ENCODE peak calls at places on chromosomes 1 and 21, in seven cellular contexts. K is hepatocyte, I is GM23248, U is HepG2, X is neuronal stem cell, J is PC-9, A is fibroblast of lung. Q is an unnamed sample.

GRCh38 chr1:227759345-227760300 is 24.4 kb downstream of the SNAP47 start:
- DNase-seq in K (peak; percentile 82), I (peak; percentile 97), U (no peak), X (no peak), J (peak; percentile 90), A (peak; percentile 99), Q (peak; percentile 95)

GRCh38 chr21:46189213-46189958 is 5.1 kb upstream of the SPATC1L start:
- DNase-seq in K (peak; percentile 18), I (peak; percentile 82), U (no peak), X (no peak), J (no peak), A (peak; percentile 66), Q (peak; percentile 61)

GRCh38 chr1:106465666-106466065 is 590.8 kb upstream of the PRMT6 start:
- DNase-seq in K (no peak), I (peak; percentile 2), U (no peak), X (no peak), J (no peak), A (peak; percentile 24), Q (no peak)

GRCh38 chr21:26093094-26093493 is 77.5 kb downstream of the APP start:
- DNase-seq in K (no peak), I (peak; percentile 74), U (no peak), X (no peak), J (no peak), A (peak; percentile 41), Q (peak; percentile 76)

GRCh38 chr1:22500476-22500875 is 48.8 kb downstream of the ZBTB40 start:
- DNase-seq in K (peak; percentile 13), I (peak; percentile 36), U (no peak), X (no peak), J (no peak), A (peak; percentile 72), Q (peak; percentile 82)

GRCh38 chr1:59412705-59413326 is 115.9 kb downstream of the FGGY start:
- DNase-seq in K (no peak), I (no peak), U (no peak), X (no peak), J (no peak), A (no peak), Q (no peak)

GRCh38 chr1:241097479-241097878 is 259.5 kb downstream of the RGS7 start:
- DNase-seq in K (no peak), I (no peak), U (no peak), X (no peak), J (no peak), A (no peak), Q (no peak)

GRCh38 chr1:54764132-54764921 is at the start of gene PARS2:
- DNase-seq in K (peak; percentile 100), I (peak; percentile 100), U (peak; percentile 99), X (peak; percentile 100), J (peak; percentile 96), A (peak; percentile 100), Q (peak; percentile 100)

GRCh38 chr1:208475449-208475848 is 231.3 kb upstream of the PLXNA2 start:
- DNase-seq in K (peak; percentile 47), I (peak; percentile 43), U (no peak), X (no peak), J (no peak), A (peak; percentile 6), Q (peak; percentile 69)

GRCh38 chr1:206693029-206693428 is 8.3 kb downstream of the MAPKAPK2 start:
- DNase-seq in K (no peak), I (peak; percentile 91), U (no peak), X (no peak), J (no peak), A (peak; percentile 91), Q (peak; percentile 85)

GRCh38 chr21:37862536-37862935 is 53.7 kb downstream of the KCNJ6 start:
- DNase-seq in K (peak; percentile 56), I (peak; percentile 48), U (no peak), X (no peak), J (no peak), A (peak; percentile 45), Q (peak; percentile 79)

GRCh38 chr1:196002906-196003305 is 605.3 kb downstream of the KCNT2 start:
- DNase-seq in K (no peak), I (peak; percentile 1), U (no peak), X (no peak), J (peak; percentile 42), A (peak; percentile 6), Q (peak; percentile 2)

GRCh38 chr1:223125249-223125648 is 17.8 kb downstream of the TLR5 start:
- DNase-seq in K (no peak), I (no peak), U (no peak), X (no peak), J (no peak), A (no peak), Q (no peak)

GRCh38 chr1:197859024-197859423 is 43.4 kb upstream of the C1orf53 start:
- DNase-seq in K (no peak), I (no peak), U (no peak), X (no peak), J (no peak), A (no peak), Q (no peak)

GRCh38 chr1:199297901-199298300 is 659.1 kb downstream of the PTPRC start:
- DNase-seq in K (no peak), I (no peak), U (no peak), X (no peak), J (no peak), A (peak; percentile 32), Q (no peak)

GRCh38 chr21:32237021-32237420 is 41.8 kb downstream of the MIS18A start:
- DNase-seq in K (no peak), I (peak; percentile 38), U (no peak), X (no peak), J (no peak), A (no peak), Q (no peak)

DNA sequence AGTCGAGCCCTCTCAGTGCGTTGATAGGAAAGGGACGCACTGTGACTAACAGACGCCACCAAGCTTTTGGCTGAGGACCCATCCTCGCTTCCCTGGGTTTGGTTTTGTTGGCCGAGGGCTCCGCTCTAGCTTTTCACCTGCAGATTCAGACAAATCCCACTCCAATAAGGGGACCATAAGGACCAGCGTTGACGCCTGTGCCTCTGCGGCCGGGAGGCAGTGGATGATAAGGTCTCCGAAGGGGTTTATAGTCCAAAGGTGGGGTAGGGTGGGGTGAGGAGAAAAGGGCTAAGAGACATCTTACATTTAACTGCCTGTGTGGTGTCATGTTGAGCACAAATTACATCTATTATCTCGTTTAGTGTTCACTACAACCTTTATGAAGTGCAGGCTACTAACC is 760 bp downstream of the PEX14 start:
- DNase-seq in K (peak; percentile 22), I (no peak), U (no peak), X (no peak), J (no peak), A (no peak), Q (no peak)
- H2AFZ ChIP-seq in K (peak overlapping the region; percentile 92), I (peak overlapping the region; percentile 84), U (no peak overlapping the region), X (peak overlapping the region; percentile 86), J (no peak overlapping the region), A (peak overlapping the region; percentile 80), Q (peak overlapping the region; percentile 47)

GRCh38 chr1:164320780-164321683 is 238.0 kb upstream of the PBX1 start:
- DNase-seq in K (peak; percentile 59), I (peak; percentile 41), U (no peak), X (peak; percentile 47), J (no peak), A (peak; percentile 41), Q (peak; percentile 2)
- H3K4me3 ChIP-seq in K (peak overlapping the region; percentile 32), I (peak overlapping the region; percentile 72), U (no peak overlapping the region), X (peak overlapping the region; percentile 76), J (no peak overlapping the region), A (peak overlapping the region; percentile 43), Q (no peak overlapping the region)

DNA sequence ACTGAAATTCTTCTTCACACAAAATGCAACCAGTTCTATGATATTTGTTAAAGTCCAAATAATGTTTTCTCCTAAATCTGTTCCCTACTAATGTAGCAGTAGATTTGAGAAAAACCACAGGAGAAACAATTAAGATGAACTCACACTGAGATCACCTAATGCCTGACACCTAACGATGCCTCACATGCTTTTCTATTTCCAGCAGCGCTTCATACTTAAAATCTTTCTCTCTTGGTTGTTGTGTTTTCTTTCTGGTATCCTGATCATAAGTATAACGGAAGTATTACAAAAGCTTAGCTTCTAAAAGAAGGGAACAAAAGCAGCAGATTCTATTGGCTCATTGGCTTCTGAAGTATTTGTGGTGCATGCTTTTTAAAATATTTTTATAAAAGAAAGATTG is 267.2 kb upstream of the SGIP1 start:
- DNase-seq in K (no peak), I (peak; percentile 63), U (no peak), X (no peak), J (no peak), A (peak; percentile 55), Q (no peak)
- H2AFZ ChIP-seq in K (no peak overlapping the region), I (peak overlapping the region; percentile 56), U (no peak overlapping the region), X (no peak overlapping the region), J (no peak overlapping the region), A (no peak overlapping the region), Q (no peak overlapping the region)

GRCh38 chr1:91428182-91428798 is 23.7 kb upstream of the HFM1 start:
- DNase-seq in K (peak; percentile 9), I (no peak), U (no peak), X (peak; percentile 17), J (no peak), A (no peak), Q (no peak)

DNA sequence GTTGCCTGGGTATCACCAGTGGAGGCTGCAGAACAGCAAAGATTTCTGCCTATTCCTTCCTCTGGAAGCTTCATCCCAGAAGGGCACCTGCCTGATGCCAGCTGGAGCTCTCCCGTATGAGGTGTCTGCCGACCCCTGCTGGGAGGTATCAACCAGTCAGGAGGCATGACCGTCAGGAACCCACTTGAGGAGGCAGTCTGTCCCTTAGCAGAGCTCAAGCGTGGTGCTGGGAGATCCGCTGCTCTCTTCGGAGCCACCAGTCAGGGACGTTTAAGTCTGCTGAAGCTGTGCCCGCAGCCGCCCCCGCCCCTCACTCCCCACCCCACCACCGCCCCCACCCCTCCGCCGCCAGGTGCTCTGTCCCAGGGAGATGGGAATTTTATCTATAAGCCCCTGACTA is 23.1 kb upstream of the HFM1 start:
- DNase-seq in K (peak; percentile 4), I (no peak), U (no peak), X (no peak), J (no peak), A (no peak), Q (no peak)
- H3K4me3 ChIP-seq in K (no peak overlapping the region), I (no peak overlapping the region), U (no peak overlapping the region), X (no peak overlapping the region), J (no peak overlapping the region), A (no peak overlapping the region), Q (no peak overlapping the region)

GRCh38 chr1:89953929-89954328 is 41.0 kb upstream of the ZNF326 start:
- DNase-seq in K (no peak), I (no peak), U (no peak), X (no peak), J (peak; percentile 29), A (no peak), Q (no peak)

GRCh38 chr1:89955311-89955710 is 39.6 kb upstream of the ZNF326 start:
- DNase-seq in K (no peak), I (no peak), U (no peak), X (no peak), J (no peak), A (no peak), Q (no peak)

GRCh38 chr1:89955806-89956205 is 39.1 kb upstream of the ZNF326 start:
- DNase-seq in K (no peak), I (no peak), U (no peak), X (no peak), J (no peak), A (no peak), Q (no peak)

GRCh38 chr1:89953072-89953626 is 41.8 kb upstream of the ZNF326 start:
- DNase-seq in K (peak; percentile 67), I (peak; percentile 94), U (peak; percentile 49), X (no peak), J (peak; percentile 83), A (peak; percentile 95), Q (peak; percentile 67)

DNA sequence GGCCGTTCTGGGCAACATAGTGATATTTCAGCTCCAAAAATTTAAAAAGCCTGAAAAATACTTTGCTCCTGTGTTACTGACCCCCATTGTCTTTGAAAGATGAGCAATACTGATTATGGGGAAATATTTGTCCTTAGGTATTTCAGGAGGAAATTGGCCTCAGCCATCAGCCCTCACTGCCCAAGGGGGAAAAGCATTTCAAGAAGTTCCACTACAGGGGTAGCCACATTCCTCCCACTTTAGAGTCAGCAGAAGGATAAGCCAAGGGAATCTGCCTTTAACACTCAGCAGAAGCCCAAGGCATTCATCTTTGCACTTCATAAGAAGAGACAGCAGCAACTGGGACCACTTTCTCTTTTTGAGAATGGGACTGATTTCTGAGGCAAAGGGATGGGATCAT is 40.5 kb upstream of the ZNF326 start:
- DNase-seq in K (no peak), I (no peak), U (no peak), X (no peak), J (peak; percentile 52), A (no peak), Q (no peak)
- H2AFZ ChIP-seq in K (no peak overlapping the region), I (no peak overlapping the region), U (no peak overlapping the region), X (no peak overlapping the region), J (no peak overlapping the region), A (no peak overlapping the region), Q (no peak overlapping the region)

Q was measured in mesenchymal stem cell.